ENCODE peak calls at places on chromosome 10, in seven cellular contexts. Q is GM20000, Z is foreskin fibroblast, M is lung, Y is AG10803, O is GM12865, E is neural progenitor cell. N is an unnamed sample.

GRCh38 chr10:116385994-116386809 is 41.4 kb upstream of the PNLIPRP3 start:
- DNase-seq in Q (no peak), Z (peak; percentile 54), M (no peak), Y (peak; percentile 39), O (peak; percentile 14), E (peak; percentile 58), N (no peak)

GRCh38 chr10:109934958-109935793 is 11.9 kb upstream of the XPNPEP1 start:
- DNase-seq in Q (no peak), Z (peak; percentile 93), M (no peak), Y (peak; percentile 68), O (no peak), E (peak; percentile 88), N (no peak)

GRCh38 chr10:14468022-14468421 is 137.3 kb upstream of the FRMD4A start:
- DNase-seq in Q (no peak), Z (no peak), M (no peak), Y (no peak), O (no peak), E (no peak), N (no peak)

GRCh38 chr10:123149568-123150228 is 1.8 kb downstream of the HMX2 start:
- DNase-seq in Q (peak; percentile 52), Z (peak; percentile 74), M (no peak), Y (peak; percentile 40), O (no peak), E (peak; percentile 79), N (peak; percentile 54)

GRCh38 chr10:28367865-28368541 is 65.1 kb upstream of the MPP7 start:
- DNase-seq in Q (peak; percentile 55), Z (peak; percentile 16), M (peak; percentile 36), Y (no peak), O (peak; percentile 72), E (no peak), N (peak; percentile 53)

GRCh38 chr10:120942806-120943413 is 91.7 kb downstream of the WDR11 start:
- DNase-seq in Q (peak; percentile 79), Z (peak; percentile 87), M (peak; percentile 84), Y (peak; percentile 66), O (peak; percentile 78), E (peak; percentile 87), N (peak; percentile 83)

GRCh38 chr10:31381766-31382316 is 62.8 kb downstream of the ZEB1 start:
- DNase-seq in Q (no peak), Z (peak; percentile 38), M (no peak), Y (peak; percentile 31), O (peak; percentile 82), E (no peak), N (no peak)

GRCh38 chr10:124898493-124898892 is 43.4 kb upstream of the ZRANB1 start:
- DNase-seq in Q (no peak), Z (no peak), M (no peak), Y (no peak), O (no peak), E (no peak), N (no peak)

GRCh38 chr10:51960494-51960895 is 261.1 kb upstream of the CSTF2T start:
- DNase-seq in Q (peak; percentile 35), Z (peak; percentile 79), M (no peak), Y (peak; percentile 88), O (peak; percentile 37), E (peak; percentile 67), N (peak; percentile 16)

GRCh38 chr10:75492151-75492550 is 60.7 kb downstream of the LRMDA start:
- DNase-seq in Q (no peak), Z (no peak), M (no peak), Y (no peak), O (no peak), E (no peak), N (no peak)

GRCh38 chr10:67815571-67816059 is 22.4 kb downstream of the DNAJC12 start:
- DNase-seq in Q (no peak), Z (no peak), M (no peak), Y (no peak), O (no peak), E (no peak), N (no peak)

GRCh38 chr10:1962025-1962424 is 224.7 kb upstream of the ADARB2 start:
- DNase-seq in Q (no peak), Z (no peak), M (no peak), Y (no peak), O (no peak), E (peak; percentile 15), N (no peak)

GRCh38 chr10:123284022-123284421 is 129.8 kb downstream of the BUB3 start:
- DNase-seq in Q (no peak), Z (no peak), M (no peak), Y (no peak), O (no peak), E (no peak), N (no peak)

GRCh38 chr10:60578217-60578616 is 188.5 kb upstream of the ANK3 start:
- DNase-seq in Q (no peak), Z (no peak), M (no peak), Y (no peak), O (no peak), E (no peak), N (no peak)

GRCh38 chr10:75617485-75618155 is 186.2 kb downstream of the LRMDA start:
- DNase-seq in Q (no peak), Z (no peak), M (peak; percentile 48), Y (peak; percentile 10), O (no peak), E (no peak), N (no peak)

GRCh38 chr10:21212275-21212674 is 313.2 kb downstream of the SKIDA1 start:
- DNase-seq in Q (no peak), Z (no peak), M (no peak), Y (no peak), O (no peak), E (no peak), N (no peak)

GRCh38 chr10:117635851-117636250 is 93.3 kb downstream of the EMX2 start:
- DNase-seq in Q (no peak), Z (no peak), M (no peak), Y (peak; percentile 44), O (no peak), E (no peak), N (no peak)

GRCh38 chr10:113930482-113931057 is 76.1 kb downstream of the NHLRC2 start:
- DNase-seq in Q (no peak), Z (no peak), M (no peak), Y (no peak), O (no peak), E (no peak), N (no peak)

GRCh38 chr10:103618575-103619423 is 125.3 kb downstream of the NEURL1 start:
- DNase-seq in Q (no peak), Z (peak; percentile 80), M (peak; percentile 49), Y (peak; percentile 82), O (no peak), E (no peak), N (no peak)

GRCh38 chr10:114408968-114409444 is 4.7 kb upstream of the AFAP1L2 start:
- DNase-seq in Q (no peak), Z (peak; percentile 5), M (no peak), Y (no peak), O (no peak), E (no peak), N (no peak)

DNA sequence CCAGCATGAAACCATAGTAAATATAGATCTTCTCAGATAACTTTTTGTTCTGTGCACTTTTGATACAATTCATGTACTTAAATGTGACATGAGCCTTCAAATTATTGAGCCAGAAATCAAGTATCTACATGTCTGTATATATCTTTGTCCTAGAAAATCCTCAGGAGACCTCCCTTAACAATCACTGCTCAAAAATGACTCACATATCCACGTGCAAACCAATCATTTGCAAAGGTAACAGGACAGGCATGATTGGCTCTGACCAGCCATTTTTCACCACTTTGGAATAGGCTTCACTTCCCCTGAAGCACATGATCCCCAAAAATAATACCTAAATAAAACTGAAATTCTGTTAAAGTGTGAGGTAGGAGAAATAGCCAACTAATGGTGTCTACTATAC is 902.5 kb downstream of the PCDH15 start:
- DNase-seq in Q (no peak), Z (no peak), M (no peak), Y (no peak), O (no peak), E (no peak), N (no peak)
- TF ChIP-seq CTCF in Q (no peak), Z (no peak), M (no peak), Y (no peak), O (no peak), E (no peak), N (no peak)

DNA sequence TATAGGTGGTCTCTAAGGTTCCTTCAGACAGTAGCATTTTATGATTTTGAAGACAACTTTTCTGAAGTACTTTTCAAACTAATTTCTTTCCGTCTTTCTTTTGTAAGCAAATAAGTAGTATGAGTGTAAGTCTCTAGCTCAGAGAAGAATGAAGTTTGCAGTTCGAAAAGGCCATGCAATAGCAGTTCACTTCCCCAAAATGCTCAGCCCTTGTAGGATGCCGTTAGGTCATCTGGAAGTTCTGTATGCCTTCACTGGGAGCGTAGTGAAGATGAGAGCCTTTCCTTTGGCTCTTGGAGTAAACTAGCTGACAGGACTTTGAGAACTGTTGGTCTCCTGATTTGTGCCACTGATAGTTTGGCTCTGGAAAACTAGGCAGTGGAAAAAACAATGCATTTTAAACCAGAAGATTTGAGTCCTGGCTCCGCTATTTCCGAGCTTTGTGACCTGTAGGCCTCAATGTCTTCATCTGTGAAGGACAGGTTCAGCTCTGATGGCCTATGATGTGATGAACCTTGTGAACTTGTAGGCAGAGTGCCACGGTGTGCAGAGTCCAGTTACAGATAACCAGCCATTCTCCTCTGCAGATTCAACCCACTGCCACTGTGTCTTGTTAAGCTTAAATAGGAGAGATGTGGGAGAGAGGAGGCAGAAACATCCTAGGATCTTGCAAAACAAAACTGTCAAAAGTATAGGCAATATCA is 18.9 kb downstream of the SGPL1 start:
- DNase-seq in Q (no peak), Z (no peak), M (no peak), Y (no peak), O (no peak), E (no peak), N (no peak)
- TF ChIP-seq CTCF in Q (no peak), Z (no peak), M (no peak), Y (no peak), O (no peak), E (no peak), N (no peak)

DNA sequence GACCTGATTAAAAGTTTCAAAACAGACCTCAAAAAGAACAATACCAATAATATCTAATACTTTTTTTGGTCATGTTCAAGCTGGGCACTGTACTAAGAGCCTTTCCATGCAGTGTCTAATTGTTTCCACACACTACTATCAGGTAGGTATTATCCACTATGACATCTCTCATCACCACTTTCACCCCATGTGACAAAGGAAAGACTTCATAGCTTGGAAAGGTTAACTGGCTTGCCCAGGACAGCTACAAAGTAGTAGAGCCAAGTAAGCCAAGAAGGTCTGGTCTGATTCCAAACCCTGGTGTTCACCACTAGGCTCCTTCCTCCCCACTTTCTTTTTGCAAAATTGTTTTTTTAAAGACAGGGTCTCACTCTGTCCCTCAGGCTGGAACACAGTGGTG is 400.5 kb downstream of the KCNMA1 start:
- DNase-seq in Q (no peak), Z (no peak), M (no peak), Y (no peak), O (no peak), E (no peak), N (no peak)
- TF ChIP-seq CTCF in Q (no peak), Z (no peak), M (no peak), Y (no peak), O (no peak), E (no peak), N (no peak)

GRCh38 chr10:72243822-72244437 is 27.9 kb upstream of the ASCC1 start:
- DNase-seq in Q (no peak), Z (peak; percentile 97), M (peak; percentile 56), Y (peak; percentile 98), O (no peak), E (no peak), N (no peak)
- TF ChIP-seq CTCF in Q (no peak), Z (peak; percentile 44), M (no peak), Y (peak; percentile 68), O (no peak), E (no peak), N (peak; percentile 39)

N was measured in GM13977.